ENCODE peak calls at places on chromosomes 13 and 19, in ten cellular contexts. One of them, this sample, is unnamed.

GRCh38 chr13:23753523-23753922 is 135.7 kb downstream of the MIPEP start:
- DNase-seq in transverse colon: no peak
- DNase-seq in endothelial cell of umbilical vein: no peak
- DNase-seq in HepG2: peak
- DNase-seq in suprapubic skin: no peak
- DNase-seq in breast epithelium: no peak
- DNase-seq in HCT116: no peak
- DNase-seq in stomach: no peak
- DNase-seq in Panc1: no peak
- DNase-seq in prostate gland: peak
- DNase-seq in this sample: no peak

GRCh38 chr13:78499802-78500201 is 103.5 kb downstream of the POU4F1 start:
- DNase-seq in transverse colon: no peak
- DNase-seq in endothelial cell of umbilical vein: no peak
- DNase-seq in HepG2: no peak
- DNase-seq in suprapubic skin: no peak
- DNase-seq in breast epithelium: no peak
- DNase-seq in HCT116: no peak
- DNase-seq in stomach: no peak
- DNase-seq in Panc1: no peak
- DNase-seq in prostate gland: no peak
- DNase-seq in this sample: no peak

GRCh38 chr19:6214881-6215541 is 64.8 kb downstream of the MLLT1 start:
- DNase-seq in transverse colon: no peak
- DNase-seq in endothelial cell of umbilical vein: no peak
- DNase-seq in HepG2: no peak
- DNase-seq in suprapubic skin: peak
- DNase-seq in breast epithelium: no peak
- DNase-seq in HCT116: no peak
- DNase-seq in stomach: no peak
- DNase-seq in Panc1: no peak
- DNase-seq in prostate gland: no peak
- DNase-seq in this sample: no peak

GRCh38 chr19:37654118-37654517 is 1.1 kb downstream of the ZFP30 start:
- DNase-seq in transverse colon: no peak
- DNase-seq in endothelial cell of umbilical vein: no peak
- DNase-seq in HepG2: no peak
- DNase-seq in suprapubic skin: no peak
- DNase-seq in breast epithelium: no peak
- DNase-seq in HCT116: no peak
- DNase-seq in stomach: no peak
- DNase-seq in Panc1: peak
- DNase-seq in prostate gland: no peak
- DNase-seq in this sample: no peak

GRCh38 chr13:47455581-47455980 is 545.5 kb downstream of the SUCLA2 start:
- DNase-seq in transverse colon: no peak
- DNase-seq in endothelial cell of umbilical vein: no peak
- DNase-seq in HepG2: no peak
- DNase-seq in suprapubic skin: no peak
- DNase-seq in breast epithelium: no peak
- DNase-seq in HCT116: no peak
- DNase-seq in stomach: no peak
- DNase-seq in Panc1: no peak
- DNase-seq in prostate gland: no peak
- DNase-seq in this sample: no peak

GRCh38 chr19:49718511-49718910 is 27.6 kb downstream of the CPT1C start:
- DNase-seq in transverse colon: no peak
- DNase-seq in endothelial cell of umbilical vein: no peak
- DNase-seq in HepG2: no peak
- DNase-seq in suprapubic skin: no peak
- DNase-seq in breast epithelium: no peak
- DNase-seq in HCT116: no peak
- DNase-seq in stomach: no peak
- DNase-seq in Panc1: no peak
- DNase-seq in prostate gland: no peak
- DNase-seq in this sample: no peak

GRCh38 chr19:19321143-19321577 is 531 bp downstream of the MAU2 start:
- DNase-seq in transverse colon: peak
- DNase-seq in endothelial cell of umbilical vein: peak
- DNase-seq in HepG2: peak
- DNase-seq in suprapubic skin: no peak
- DNase-seq in breast epithelium: no peak
- DNase-seq in HCT116: no peak
- DNase-seq in stomach: no peak
- DNase-seq in Panc1: no peak
- DNase-seq in prostate gland: no peak
- DNase-seq in this sample: no peak

GRCh38 chr19:50328257-50329145 is 676 bp downstream of the KCNC3 start:
- DNase-seq in transverse colon: no peak
- DNase-seq in endothelial cell of umbilical vein: peak
- DNase-seq in HepG2: no peak
- DNase-seq in suprapubic skin: no peak
- DNase-seq in breast epithelium: no peak
- DNase-seq in HCT116: no peak
- DNase-seq in stomach: no peak
- DNase-seq in Panc1: no peak
- DNase-seq in prostate gland: no peak
- DNase-seq in this sample: peak

GRCh38 chr19:5089283-5089682 is 120.4 kb downstream of the KDM4B start:
- DNase-seq in transverse colon: no peak
- DNase-seq in endothelial cell of umbilical vein: no peak
- DNase-seq in HepG2: no peak
- DNase-seq in suprapubic skin: no peak
- DNase-seq in breast epithelium: no peak
- DNase-seq in HCT116: no peak
- DNase-seq in stomach: no peak
- DNase-seq in Panc1: no peak
- DNase-seq in prostate gland: no peak
- DNase-seq in this sample: no peak

GRCh38 chr19:32976223-32976805 is 4.3 kb downstream of the FAAP24 start:
- DNase-seq in transverse colon: peak
- DNase-seq in endothelial cell of umbilical vein: peak
- DNase-seq in HepG2: peak
- DNase-seq in suprapubic skin: no peak
- DNase-seq in breast epithelium: peak
- DNase-seq in HCT116: peak
- DNase-seq in stomach: peak
- DNase-seq in Panc1: peak
- DNase-seq in prostate gland: peak
- DNase-seq in this sample: peak

GRCh38 chr13:25409938-25410337 is 38.2 kb downstream of the ATP8A2 start:
- DNase-seq in transverse colon: no peak
- DNase-seq in endothelial cell of umbilical vein: no peak
- DNase-seq in HepG2: no peak
- DNase-seq in suprapubic skin: no peak
- DNase-seq in breast epithelium: no peak
- DNase-seq in HCT116: no peak
- DNase-seq in stomach: no peak
- DNase-seq in Panc1: no peak
- DNase-seq in prostate gland: no peak
- DNase-seq in this sample: no peak

GRCh38 chr13:50714886-50715285 is 128.6 kb downstream of the DLEU7 start:
- DNase-seq in transverse colon: no peak
- DNase-seq in endothelial cell of umbilical vein: no peak
- DNase-seq in HepG2: no peak
- DNase-seq in suprapubic skin: no peak
- DNase-seq in breast epithelium: no peak
- DNase-seq in HCT116: no peak
- DNase-seq in stomach: no peak
- DNase-seq in Panc1: no peak
- DNase-seq in prostate gland: no peak
- DNase-seq in this sample: no peak

GRCh38 chr13:60020288-60020687 is 143.4 kb downstream of the DIAPH3 start:
- DNase-seq in transverse colon: no peak
- DNase-seq in endothelial cell of umbilical vein: no peak
- DNase-seq in HepG2: no peak
- DNase-seq in suprapubic skin: no peak
- DNase-seq in breast epithelium: no peak
- DNase-seq in HCT116: no peak
- DNase-seq in stomach: no peak
- DNase-seq in Panc1: no peak
- DNase-seq in prostate gland: no peak
- DNase-seq in this sample: no peak
- TF ChIP-seq POLR2AphosphoS5 in transverse colon: no peak
- TF ChIP-seq POLR2AphosphoS5 in endothelial cell of umbilical vein: no peak
- TF ChIP-seq POLR2AphosphoS5 in HepG2: no peak
- TF ChIP-seq POLR2AphosphoS5 in suprapubic skin: no peak
- TF ChIP-seq POLR2AphosphoS5 in breast epithelium: no peak
- TF ChIP-seq POLR2AphosphoS5 in HCT116: no peak
- TF ChIP-seq POLR2AphosphoS5 in stomach: no peak
- TF ChIP-seq POLR2AphosphoS5 in Panc1: no peak
- TF ChIP-seq POLR2AphosphoS5 in prostate gland: no peak
- TF ChIP-seq POLR2AphosphoS5 in this sample: no peak

GRCh38 chr19:3693030-3693925 is 7.0 kb downstream of the PIP5K1C start:
- DNase-seq in transverse colon: no peak
- DNase-seq in endothelial cell of umbilical vein: no peak
- DNase-seq in HepG2: no peak
- DNase-seq in suprapubic skin: no peak
- DNase-seq in breast epithelium: no peak
- DNase-seq in HCT116: no peak
- DNase-seq in stomach: no peak
- DNase-seq in Panc1: no peak
- DNase-seq in prostate gland: no peak
- DNase-seq in this sample: no peak

GRCh38 chr19:3691372-3691716 is 8.9 kb downstream of the PIP5K1C start:
- DNase-seq in transverse colon: no peak
- DNase-seq in endothelial cell of umbilical vein: no peak
- DNase-seq in HepG2: no peak
- DNase-seq in suprapubic skin: no peak
- DNase-seq in breast epithelium: no peak
- DNase-seq in HCT116: no peak
- DNase-seq in stomach: no peak
- DNase-seq in Panc1: no peak
- DNase-seq in prostate gland: no peak
- DNase-seq in this sample: no peak

GRCh38 chr19:3690551-3691371 is 9.5 kb downstream of the PIP5K1C start:
- DNase-seq in transverse colon: no peak
- DNase-seq in endothelial cell of umbilical vein: no peak
- DNase-seq in HepG2: no peak
- DNase-seq in suprapubic skin: no peak
- DNase-seq in breast epithelium: no peak
- DNase-seq in HCT116: no peak
- DNase-seq in stomach: no peak
- DNase-seq in Panc1: no peak
- DNase-seq in prostate gland: no peak
- DNase-seq in this sample: no peak

GRCh38 chr19:3691726-3692125 is 8.5 kb downstream of the PIP5K1C start:
- DNase-seq in transverse colon: no peak
- DNase-seq in endothelial cell of umbilical vein: no peak
- DNase-seq in HepG2: no peak
- DNase-seq in suprapubic skin: no peak
- DNase-seq in breast epithelium: no peak
- DNase-seq in HCT116: no peak
- DNase-seq in stomach: no peak
- DNase-seq in Panc1: no peak
- DNase-seq in prostate gland: no peak
- DNase-seq in this sample: no peak

DNA sequence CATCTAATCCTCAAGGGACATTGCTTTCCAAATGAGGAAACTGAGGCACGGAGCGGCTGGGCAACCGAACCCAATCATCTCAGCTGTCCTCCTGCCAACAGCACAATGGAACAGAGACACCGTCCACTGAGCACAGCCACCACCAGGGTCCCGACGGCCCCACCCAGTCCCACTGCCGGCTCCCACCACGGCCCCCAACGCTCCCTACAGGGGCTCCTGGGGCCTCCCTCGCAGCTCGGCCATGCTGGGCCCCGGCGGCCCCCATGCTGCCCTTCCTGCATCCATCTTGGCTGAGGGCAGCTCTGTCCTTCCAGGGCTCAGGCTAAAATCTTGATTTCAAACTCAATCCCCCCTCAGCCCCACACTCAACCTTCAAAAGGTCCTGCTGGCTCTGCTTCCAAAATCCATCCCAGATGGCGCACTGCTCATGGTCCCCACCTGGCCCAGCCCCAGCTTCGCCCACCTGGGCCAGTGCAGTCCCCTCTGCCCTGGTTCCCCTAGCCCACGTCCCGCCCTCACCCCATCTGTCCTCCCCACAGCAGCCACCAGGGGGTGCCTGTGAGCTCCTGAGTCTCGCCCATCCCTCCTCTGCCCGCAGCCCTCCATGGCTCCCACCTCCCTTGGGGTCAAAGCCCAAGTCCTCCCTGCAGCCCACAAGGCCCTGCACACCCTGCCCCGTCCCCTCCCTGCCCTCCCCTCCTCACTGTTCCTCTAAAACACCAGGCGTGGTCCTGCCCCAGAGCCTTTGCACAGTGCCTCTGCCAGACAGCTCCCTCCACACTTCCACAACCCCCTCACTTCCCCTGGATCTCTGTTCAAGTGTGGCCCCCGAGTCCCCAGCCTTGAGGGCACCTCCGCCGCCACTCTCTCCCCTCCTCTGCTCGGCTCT is 7.9 kb downstream of the PIP5K1C start:
- DNase-seq in transverse colon: no peak
- DNase-seq in endothelial cell of umbilical vein: no peak
- DNase-seq in HepG2: no peak
- DNase-seq in suprapubic skin: peak
- DNase-seq in breast epithelium: no peak
- DNase-seq in HCT116: no peak
- DNase-seq in stomach: no peak
- DNase-seq in Panc1: no peak
- DNase-seq in prostate gland: no peak
- DNase-seq in this sample: no peak
- TF ChIP-seq CTCF in transverse colon: peak
- TF ChIP-seq CTCF in endothelial cell of umbilical vein: peak
- TF ChIP-seq CTCF in HepG2: peak
- TF ChIP-seq CTCF in suprapubic skin: no peak
- TF ChIP-seq CTCF in breast epithelium: no peak
- TF ChIP-seq CTCF in HCT116: peak
- TF ChIP-seq CTCF in stomach: no peak
- TF ChIP-seq CTCF in Panc1: peak
- TF ChIP-seq CTCF in prostate gland: no peak
- TF ChIP-seq CTCF in this sample: peak

GRCh38 chr19:11239377-11240000 is at the start of gene ANGPTL8:
- DNase-seq in transverse colon: no peak
- DNase-seq in endothelial cell of umbilical vein: no peak
- DNase-seq in HepG2: peak
- DNase-seq in suprapubic skin: no peak
- DNase-seq in breast epithelium: no peak
- DNase-seq in HCT116: no peak
- DNase-seq in stomach: no peak
- DNase-seq in Panc1: no peak
- DNase-seq in prostate gland: no peak
- DNase-seq in this sample: no peak
- TF ChIP-seq POLR2AphosphoS5 in transverse colon: no peak
- TF ChIP-seq POLR2AphosphoS5 in endothelial cell of umbilical vein: no peak
- TF ChIP-seq POLR2AphosphoS5 in HepG2: peak
- TF ChIP-seq POLR2AphosphoS5 in suprapubic skin: no peak
- TF ChIP-seq POLR2AphosphoS5 in breast epithelium: no peak
- TF ChIP-seq POLR2AphosphoS5 in HCT116: no peak
- TF ChIP-seq POLR2AphosphoS5 in stomach: no peak
- TF ChIP-seq POLR2AphosphoS5 in Panc1: no peak
- TF ChIP-seq POLR2AphosphoS5 in prostate gland: no peak
- TF ChIP-seq POLR2AphosphoS5 in this sample: no peak

DNA sequence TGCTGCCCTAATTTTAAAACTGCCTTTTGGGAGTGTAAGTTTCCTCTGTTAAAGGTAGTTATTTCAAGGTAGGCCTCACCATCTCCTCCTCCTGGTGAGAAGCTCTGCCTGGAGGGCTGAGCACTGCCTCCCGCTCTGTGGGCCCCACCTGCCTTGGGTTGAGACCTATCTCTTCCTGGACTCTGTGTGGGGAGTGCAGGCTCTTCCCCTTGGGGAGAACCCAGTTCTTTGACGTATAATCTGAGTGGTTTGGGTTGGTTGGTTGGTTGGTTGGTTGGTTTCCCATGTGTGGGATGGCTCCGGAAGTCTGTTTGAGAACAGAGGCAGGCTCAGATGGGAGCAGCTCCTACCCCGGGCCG is 39.1 kb downstream of the ACTN4 start:
- DNase-seq in transverse colon: peak
- DNase-seq in endothelial cell of umbilical vein: no peak
- DNase-seq in HepG2: no peak
- DNase-seq in suprapubic skin: peak
- DNase-seq in breast epithelium: no peak
- DNase-seq in HCT116: no peak
- DNase-seq in stomach: no peak
- DNase-seq in Panc1: no peak
- DNase-seq in prostate gland: no peak
- DNase-seq in this sample: no peak
- TF ChIP-seq CTCF in transverse colon: no peak
- TF ChIP-seq CTCF in endothelial cell of umbilical vein: no peak
- TF ChIP-seq CTCF in HepG2: no peak
- TF ChIP-seq CTCF in suprapubic skin: no peak
- TF ChIP-seq CTCF in breast epithelium: no peak
- TF ChIP-seq CTCF in HCT116: no peak
- TF ChIP-seq CTCF in stomach: no peak
- TF ChIP-seq CTCF in Panc1: no peak
- TF ChIP-seq CTCF in prostate gland: no peak
- TF ChIP-seq CTCF in this sample: no peak

This sample was measured in spleen.